ENCODE peak calls at places on chromosomes 5 and 9, in four cellular contexts. U is AG10803, R is A549, D is retinal pigment epithelial cell. E is an unnamed sample.

GRCh38 chr5:138489705-138490104 is 24.4 kb downstream of the EGR1 start:
- DNase-seq in R (no peak), D (no peak), U (no peak), E (no peak)

GRCh38 chr9:83420486-83420885 is 117.7 kb downstream of the FRMD3 start:
- DNase-seq in D (no peak), U (no peak), R (no peak), E (no peak)

GRCh38 chr5:80002677-80003076 is 11.6 kb upstream of the MTX3 start:
- DNase-seq in U (no peak), D (no peak), R (no peak), E (no peak)

GRCh38 chr5:10286552-10287227 is 21.0 kb downstream of the CMBL start:
- DNase-seq in R (no peak), U (peak), D (no peak), E (no peak)

GRCh38 chr5:66209350-66209749 is 65.2 kb downstream of the SREK1 start:
- DNase-seq in R (peak), D (no peak), U (peak), E (no peak)

GRCh38 chr9:8895498-8896224 is 1096.1 kb upstream of the DMAC1 start:
- DNase-seq in D (peak), U (no peak), R (peak), E (no peak)

GRCh38 chr5:76836585-76836984 is 13.2 kb upstream of the S100Z start:
- DNase-seq in U (no peak), R (no peak), D (no peak), E (no peak)

GRCh38 chr5:59799668-59800374 is 93.7 kb downstream of the PDE4D start:
- DNase-seq in U (peak), R (peak), D (no peak), E (no peak)

GRCh38 chr5:173056783-173057061 is 570 bp downstream of the CREBRF start:
- DNase-seq in U (no peak), D (no peak), R (no peak), E (no peak)

GRCh38 chr9:110116543-110116885 is 91.4 kb downstream of the C9orf152 start:
- DNase-seq in D (no peak), U (peak), R (peak), E (no peak)

GRCh38 chr5:7851240-7851592 is 283 bp upstream of the CFAP90 start:
- DNase-seq in U (no peak), D (no peak), R (no peak), E (no peak)

GRCh38 chr5:100905259-100905914 is 2.3 kb upstream of the ST8SIA4 start:
- DNase-seq in R (no peak), D (no peak), U (no peak), E (no peak)

GRCh38 chr5:154627711-154628678 is 127.2 kb upstream of the LARP1 start:
- DNase-seq in R (no peak), D (no peak), U (peak), E (no peak)

GRCh38 chr5:142915840-142916424 is 145.8 kb downstream of the ARHGAP26 start:
- DNase-seq in U (no peak), D (no peak), R (peak), E (no peak)

GRCh38 chr9:136784249-136784996 is 6.7 kb upstream of the TMEM141 start:
- DNase-seq in U (peak), R (peak), D (no peak), E (no peak)

GRCh38 chr5:147437161-147437596 is 72.7 kb downstream of the DPYSL3 start:
- DNase-seq in R (no peak), U (peak), D (no peak), E (no peak)

GRCh38 chr5:142012186-142012785 is 541 bp downstream of the GNPDA1 start:
- DNase-seq in R (peak), D (no peak), U (peak), E (no peak)

GRCh38 chr5:50963647-50964584 is 297.5 kb downstream of the PARP8 start:
- DNase-seq in U (no peak), R (no peak), D (no peak), E (no peak)

GRCh38 chr5:82673460-82673859 is 395.3 kb upstream of the RPS23 start:
- DNase-seq in R (no peak), U (no peak), D (no peak), E (no peak)

GRCh38 chr5:125274938-125275759 is 528.7 kb upstream of the ZNF608 start:
- DNase-seq in R (no peak), D (peak), U (no peak), E (no peak)

GRCh38 chr5:107359033-107359915 is 311.5 kb downstream of the EFNA5 start:
- DNase-seq in U (peak), D (no peak), R (peak), E (no peak)

GRCh38 chr5:116527587-116527986 is 47.0 kb downstream of the SEMA6A start:
- DNase-seq in D (no peak), R (no peak), U (no peak), E (no peak)

GRCh38 chr5:3384531-3384930 is 211.1 kb upstream of the IRX1 start:
- DNase-seq in R (no peak), D (no peak), U (no peak), E (no peak)

GRCh38 chr5:5418006-5418405 is 4.5 kb upstream of the ICE1 start:
- DNase-seq in R (no peak), D (no peak), U (no peak), E (no peak)

GRCh38 chr5:172223901-172224873 is 30.2 kb downstream of the EFCAB9 start:
- DNase-seq in R (no peak), D (no peak), U (no peak), E (no peak)

GRCh38 chr5:132592521-132592920 is 35.7 kb downstream of the RAD50 start:
- DNase-seq in R (no peak), U (no peak), D (no peak), E (no peak)

GRCh38 chr5:132594170-132594569 is 37.4 kb downstream of the RAD50 start:
- DNase-seq in R (no peak), D (no peak), U (no peak), E (no peak)

GRCh38 chr5:132595624-132596023 is 38.8 kb downstream of the RAD50 start:
- DNase-seq in D (no peak), R (no peak), U (no peak), E (no peak)

GRCh38 chr5:132589467-132589866 is 32.7 kb downstream of the RAD50 start:
- DNase-seq in R (no peak), U (no peak), D (no peak), E (no peak)

GRCh38 chr5:132591140-132591539 is 34.4 kb downstream of the RAD50 start:
- DNase-seq in U (peak), R (peak), D (no peak), E (no peak)
- TF ChIP-seq CTCF in U (peak), R (no peak), D (no peak), E (peak)

DNA sequence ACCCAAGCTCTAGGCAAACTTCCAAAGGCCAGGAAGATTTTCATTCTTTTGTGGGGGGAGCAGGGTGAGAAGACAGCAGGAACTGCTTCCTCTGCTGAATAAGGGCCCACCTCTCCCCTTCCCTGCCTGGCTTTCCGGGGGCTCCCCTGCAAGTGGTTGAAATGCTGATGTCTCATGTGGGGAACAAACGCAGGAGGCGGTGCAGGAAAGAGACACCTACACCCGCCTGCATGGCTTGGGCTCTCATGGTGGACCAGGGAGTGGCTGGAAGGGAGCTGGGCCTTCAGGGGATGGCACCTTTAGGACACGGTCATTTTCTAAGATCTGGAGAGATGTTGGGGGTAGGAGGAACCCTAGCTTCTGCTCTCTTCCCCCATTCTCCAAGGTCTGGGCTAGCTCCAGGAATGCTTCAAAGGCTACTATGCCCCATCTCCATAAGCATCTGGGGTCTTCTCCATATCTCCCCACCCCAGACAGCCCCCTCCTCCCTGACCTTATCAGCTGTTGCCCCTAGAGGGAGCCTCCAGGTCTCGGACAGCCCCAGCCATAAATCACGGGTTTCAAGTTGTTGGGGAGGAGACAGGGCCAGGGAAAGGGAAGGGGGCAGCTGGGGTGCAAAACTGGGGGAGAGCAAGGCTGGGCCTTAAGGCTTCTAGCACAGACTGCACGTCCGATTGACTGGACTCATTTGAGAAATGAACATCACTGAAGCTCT is 76.6 kb downstream of the PSD2 start:
- DNase-seq in R (no peak), U (no peak), D (no peak), E (no peak)
- TF ChIP-seq CTCF in R (no peak), U (no peak), D (peak), E (peak)

GRCh38 chr9:88555581-88555980 is 20.6 kb downstream of the NXNL2 start:
- DNase-seq in U (no peak), R (no peak), D (no peak), E (no peak)

GRCh38 chr9:88559661-88560060 is 24.7 kb downstream of the NXNL2 start:
- DNase-seq in U (no peak), R (peak), D (no peak), E (no peak)
- TF ChIP-seq CTCF in U (no peak), R (no peak), D (peak), E (peak)

DNA sequence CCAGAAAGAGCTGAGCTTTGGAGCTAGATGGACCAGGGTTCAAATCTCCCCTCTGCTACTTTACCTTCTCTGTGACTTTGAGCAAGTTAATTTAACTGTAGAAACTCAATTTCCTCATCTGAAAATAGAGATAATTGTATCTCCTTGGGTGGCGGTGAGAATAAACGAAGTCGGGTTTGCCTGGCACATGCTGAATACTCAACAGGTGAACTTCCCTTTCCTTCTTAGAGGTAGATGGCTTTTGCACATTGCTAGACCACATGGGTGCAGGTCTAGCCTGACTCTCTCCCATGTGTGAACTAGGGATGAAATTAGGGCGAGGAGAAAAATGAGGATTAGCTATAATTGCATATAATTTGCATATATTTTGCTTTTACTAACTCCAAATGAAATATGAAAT is 31.4 kb upstream of the GTF2H2C start:
- DNase-seq in D (no peak), R (no peak), U (no peak), E (no peak)
- TF ChIP-seq CTCF in D (no peak), R (no peak), U (no peak), E (no peak)

GRCh38 chr5:128536861-128537305 is 1.2 kb downstream of the FBN2 start:
- DNase-seq in U (no peak), R (no peak), D (no peak), E (no peak)
- TF ChIP-seq CTCF in U (no peak), R (no peak), D (peak), E (no peak)

GRCh38 chr5:74394924-74395880 is 245.3 kb downstream of the ENC1 start:
- DNase-seq in U (no peak), R (no peak), D (peak), E (no peak)
- TF ChIP-seq CTCF in U (no peak), R (no peak), D (no peak), E (no peak)

GRCh38 chr9:121634800-121635261 is 16.6 kb upstream of the DAB2IP start:
- DNase-seq in R (peak), U (no peak), D (no peak), E (no peak)
- TF ChIP-seq CTCF in R (peak), U (peak), D (peak), E (peak)

DNA sequence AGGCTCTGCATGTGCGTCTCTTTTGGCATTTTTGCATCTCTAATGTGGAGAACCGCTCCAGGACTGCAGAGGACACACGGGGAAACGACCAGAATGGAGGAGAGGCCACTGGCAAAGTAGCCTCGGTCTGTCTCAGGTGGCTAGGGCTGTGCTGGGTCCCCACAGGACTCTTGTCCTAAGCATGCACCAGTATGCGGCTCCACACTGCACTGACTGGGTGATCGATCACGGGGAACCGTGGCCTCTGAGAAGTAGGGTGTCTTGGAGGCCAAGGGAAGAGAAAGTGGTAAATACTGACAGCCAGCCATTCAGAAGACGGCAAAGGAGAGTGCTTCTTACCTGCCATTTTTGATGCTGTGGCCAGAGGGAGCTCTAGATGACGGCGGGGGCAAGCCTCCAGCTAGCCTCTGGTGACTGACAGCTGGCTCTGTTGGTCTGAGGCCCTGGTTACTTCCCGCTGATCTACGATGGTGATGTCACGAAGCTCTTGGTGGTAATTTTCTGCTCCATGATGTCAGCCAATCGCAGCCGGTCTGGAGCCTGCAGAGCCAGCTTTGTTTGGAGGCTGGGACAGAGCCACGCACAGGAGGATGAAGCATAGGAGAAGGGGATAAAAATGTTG is 40.4 kb upstream of the GADD45G start:
- DNase-seq in R (peak), D (no peak), U (no peak), E (no peak)
- TF ChIP-seq CTCF in R (no peak), D (peak), U (no peak), E (peak)

E was measured in type B pancreatic cell.